ENCODE peak calls at places on chromosomes 3 and 15, in six cellular contexts. Z is cardiac muscle cell, A is B cell, C is Peyer's patch, G is cardiac fibroblast, U is OCI-LY7. F is an unnamed sample.
A peak's percentile ranks its signal among the peaks of the same experiment; 100 is the strongest.

GRCh38 chr3:193704431-193704830 is 111.4 kb downstream of the OPA1 start:
- DNase-seq in G (no peak), U (no peak), Z (no peak), A (no peak), C (no peak), F (no peak)

GRCh38 chr3:105436687-105437086 is 70.0 kb downstream of the ALCAM start:
- DNase-seq in A (no peak), U (no peak), Z (no peak), G (no peak), C (no peak), F (no peak)

GRCh38 chr3:47658444-47658843 is 79.8 kb upstream of the CSPG5 start:
- DNase-seq in U (no peak), Z (no peak), A (no peak), G (no peak), C (no peak), F (no peak)

GRCh38 chr3:94225176-94225742 is 162.4 kb downstream of the NSUN3 start:
- DNase-seq in C (no peak), A (no peak), U (no peak), G (peak; percentile 42), Z (no peak), F (no peak)

GRCh38 chr15:81268881-81269601 is 54.9 kb downstream of the STARD5 start:
- DNase-seq in Z (no peak), A (no peak), C (no peak), U (no peak), G (no peak), F (no peak)

GRCh38 chr3:178297204-178297603 is 239.0 kb upstream of the KCNMB2 start:
- DNase-seq in A (no peak), C (no peak), G (peak; percentile 59), U (no peak), Z (peak; percentile 66), F (no peak)

GRCh38 chr3:120093923-120094775 is at the start of gene GSK3B:
- DNase-seq in A (no peak), G (peak; percentile 100), U (peak; percentile 98), C (peak; percentile 84), Z (no peak), F (peak; percentile 100)

GRCh38 chr3:242986-243706 is 46.6 kb downstream of the CHL1 start:
- DNase-seq in G (peak; percentile 11), U (no peak), Z (no peak), A (no peak), C (no peak), F (peak; percentile 64)

GRCh38 chr3:69357196-69357595 is 28.7 kb downstream of the FRMD4B start:
- DNase-seq in Z (no peak), G (no peak), C (no peak), A (no peak), U (no peak), F (peak; percentile 63)

GRCh38 chr3:169984287-169984686 is 17.7 kb downstream of the SEC62 start:
- DNase-seq in U (no peak), Z (no peak), G (no peak), C (no peak), A (no peak), F (no peak)

GRCh38 chr3:14297784-14298236 is 104.6 kb upstream of the SLC6A6 start:
- DNase-seq in Z (peak; percentile 57), C (no peak), G (no peak), U (no peak), A (no peak), F (no peak)

GRCh38 chr3:115042351-115042750 is 104.7 kb downstream of the ZBTB20 start:
- DNase-seq in G (no peak), Z (no peak), U (no peak), C (no peak), A (no peak), F (no peak)

GRCh38 chr3:74435631-74436030 is 178.8 kb downstream of the CNTN3 start:
- DNase-seq in Z (peak; percentile 2), G (no peak), C (no peak), A (no peak), U (no peak), F (no peak)

GRCh38 chr3:133381346-133382109 is 18.3 kb upstream of the BFSP2 start:
- DNase-seq in A (no peak), U (no peak), G (no peak), Z (no peak), C (no peak), F (no peak)

GRCh38 chr3:3013299-3013698 is 96.9 kb downstream of the IL5RA start:
- DNase-seq in U (no peak), A (no peak), C (no peak), Z (no peak), G (no peak), F (no peak)

GRCh38 chr3:133547432-133548041 is 25.9 kb upstream of the CDV3 start:
- DNase-seq in A (no peak), Z (peak; percentile 82), U (no peak), C (no peak), G (peak; percentile 74), F (peak; percentile 47)

GRCh38 chr3:154642066-154642619 is 212.2 kb upstream of the GPR149 start:
- DNase-seq in A (no peak), C (no peak), Z (no peak), U (no peak), G (no peak), F (no peak)

GRCh38 chr3:165643433-165643824 is 193.8 kb downstream of the BCHE start:
- DNase-seq in Z (peak; percentile 26), U (no peak), C (no peak), A (no peak), G (peak; percentile 54), F (no peak)

GRCh38 chr3:60746043-60746638 is 505.1 kb downstream of the FHIT start:
- DNase-seq in A (no peak), Z (no peak), C (no peak), G (peak; percentile 21), U (no peak), F (no peak)

GRCh38 chr15:100230784-100231183 is 111.0 kb downstream of the ADAMTS17 start:
- DNase-seq in C (no peak), Z (no peak), U (no peak), A (no peak), G (no peak), F (peak; percentile 20)

GRCh38 chr3:58332575-58333179 is at the start of gene PXK:
- DNase-seq in C (peak; percentile 92), G (peak; percentile 78), U (peak; percentile 88), Z (peak; percentile 88), A (peak; percentile 73), F (peak; percentile 71)

GRCh38 chr15:99096173-99096893 is 8.5 kb upstream of the SYNM start:
- DNase-seq in A (no peak), U (no peak), C (no peak), Z (no peak), G (no peak), F (no peak)

GRCh38 chr15:39242345-39242744 is 338.5 kb upstream of the THBS1 start:
- DNase-seq in Z (peak; percentile 53), C (no peak), G (peak; percentile 79), A (no peak), U (no peak), F (peak; percentile 73)

GRCh38 chr15:66587749-66588148 is 22.0 kb upstream of the LCTL start:
- DNase-seq in Z (no peak), A (no peak), G (no peak), C (no peak), U (no peak), F (no peak)

GRCh38 chr15:29616512-29616911 is 205.8 kb downstream of the TJP1 start:
- DNase-seq in U (no peak), G (peak; percentile 26), A (no peak), C (no peak), Z (no peak), F (no peak)

GRCh38 chr15:29615791-29616190 is 206.5 kb downstream of the TJP1 start:
- DNase-seq in Z (no peak), A (no peak), U (no peak), C (no peak), G (no peak), F (no peak)

GRCh38 chr15:29612096-29612495 is 210.2 kb downstream of the TJP1 start:
- DNase-seq in A (no peak), G (peak; percentile 96), C (no peak), Z (peak; percentile 99), U (no peak), F (peak; percentile 12)

GRCh38 chr15:29612701-29613100 is 209.6 kb downstream of the TJP1 start:
- DNase-seq in C (no peak), A (no peak), U (no peak), G (peak; percentile 62), Z (peak; percentile 88), F (no peak)

GRCh38 chr15:29613951-29614382 is 208.3 kb downstream of the TJP1 start:
- DNase-seq in Z (no peak), C (no peak), G (peak; percentile 18), U (no peak), A (no peak), F (peak; percentile 5)
- TF ChIP-seq CTCF in Z (no peak), C (no peak), G (no peak), U (peak; percentile 46), A (no peak), F (peak; percentile 32)

DNA sequence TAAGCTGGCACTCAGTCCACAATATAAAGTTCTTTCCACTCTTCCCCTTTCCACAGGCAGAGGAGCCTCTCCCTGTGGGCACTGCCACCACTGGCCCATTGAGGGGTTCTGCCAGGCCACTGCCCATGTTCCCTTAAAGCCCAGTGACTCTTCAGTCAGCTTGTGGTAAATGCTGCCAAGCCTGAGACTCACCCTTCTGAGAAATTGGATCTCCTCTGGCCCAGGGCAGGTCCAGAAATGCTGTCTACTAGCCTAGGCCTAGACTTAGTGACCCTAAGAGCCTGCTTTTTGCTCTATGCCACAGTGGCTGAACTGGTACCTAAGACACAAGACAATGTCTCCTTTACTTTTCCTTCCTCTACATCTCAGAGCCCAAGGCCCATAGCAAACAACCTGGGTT is 295.8 kb downstream of the RBMS3 start:
- DNase-seq in C (no peak), G (no peak), U (no peak), A (no peak), Z (no peak), F (no peak)
- TF ChIP-seq CTCF in C (no peak), G (no peak), U (no peak), A (no peak), Z (no peak), F (no peak)

DNA sequence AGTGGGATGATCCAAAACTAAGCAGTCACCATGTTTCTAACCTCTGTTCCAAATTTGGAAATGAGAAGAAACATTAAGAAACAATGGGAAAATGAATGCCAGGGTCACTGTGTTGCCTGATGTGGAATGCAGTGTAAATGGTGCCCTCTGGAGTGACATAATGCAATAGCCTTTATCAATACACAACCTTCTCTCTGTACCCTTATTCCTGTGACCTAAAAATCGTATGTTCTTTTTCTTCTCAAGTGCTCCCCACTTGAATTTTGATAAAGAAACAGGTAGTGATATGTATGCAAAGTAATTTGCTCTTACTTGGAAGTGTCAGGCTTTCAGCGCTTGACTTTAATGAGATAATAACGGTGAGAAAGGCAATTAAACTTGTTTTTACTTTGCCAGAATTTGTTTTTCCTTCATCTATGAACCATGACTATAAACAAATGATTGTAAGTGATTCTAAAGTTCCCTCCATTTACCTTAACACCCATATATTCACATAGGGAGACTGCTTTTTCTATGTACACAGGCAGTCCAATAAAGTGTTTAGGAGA is 145.8 kb upstream of the THRB start:
- DNase-seq in C (no peak), U (no peak), Z (peak; percentile 64), A (no peak), G (peak; percentile 56), F (peak; percentile 60)
- TF ChIP-seq CTCF in C (peak; percentile 69), U (peak; percentile 57), Z (peak; percentile 47), A (peak; percentile 46), G (peak; percentile 38), F (peak; percentile 71)

DNA sequence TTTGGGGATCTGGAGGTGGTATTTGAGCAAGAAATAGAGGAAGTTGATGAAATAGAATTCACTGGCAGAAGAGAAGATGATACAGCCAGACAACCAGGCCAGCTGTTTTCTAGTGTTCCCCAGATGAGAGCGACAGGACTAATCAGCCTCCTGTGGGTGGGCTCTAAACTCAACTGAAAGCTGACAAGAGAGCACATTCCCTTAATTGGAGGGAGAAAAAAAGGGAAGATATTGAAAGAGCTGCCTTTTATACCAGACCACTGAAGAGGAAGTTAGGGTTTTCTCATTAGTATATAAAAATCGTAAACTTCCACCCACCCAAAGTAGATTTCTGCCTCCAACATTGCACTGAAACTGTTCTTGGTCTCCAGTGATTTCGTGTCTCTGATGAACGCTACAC is 6.5 kb upstream of the TM4SF19 start:
- DNase-seq in C (no peak), A (no peak), U (no peak), Z (no peak), G (no peak), F (no peak)
- TF ChIP-seq CTCF in C (no peak), A (no peak), U (no peak), Z (no peak), G (no peak), F (no peak)

F was measured in MCF 10A.